ENCODE peak calls at places on chromosomes 2 and 18, in four cellular contexts. Y, F, G and Q are unnamed samples.

GRCh38 chr2:171550613-171551012 is 28.3 kb downstream of the CYBRD1 start:
- DNase-seq in Y (no peak), F (no peak), G (peak), Q (no peak)

GRCh38 chr18:11955299-11956029 is 25.8 kb upstream of the IMPA2 start:
- DNase-seq in Y (peak), F (no peak), G (peak), Q (peak)

GRCh38 chr2:12020833-12021469 is 274.5 kb downstream of the LPIN1 start:
- DNase-seq in Y (no peak), F (no peak), G (no peak), Q (no peak)

GRCh38 chr18:57210711-57211411 is 64.0 kb downstream of the BOD1L2 start:
- DNase-seq in Y (peak), F (no peak), G (no peak), Q (no peak)

GRCh38 chr2:3959372-3959771 is 256.0 kb downstream of the DCDC2C start:
- DNase-seq in Y (peak), F (no peak), G (peak), Q (no peak)

GRCh38 chr2:149799296-149799695 is 211.7 kb upstream of the MMADHC start:
- DNase-seq in Y (peak), F (no peak), G (peak), Q (no peak)

GRCh38 chr2:21812766-21813165 is 689.0 kb downstream of the TDRD15 start:
- DNase-seq in Y (no peak), F (no peak), G (no peak), Q (no peak)

GRCh38 chr2:43274721-43275120 is 48.3 kb upstream of the ZFP36L2 start:
- DNase-seq in Y (no peak), F (no peak), G (no peak), Q (no peak)

GRCh38 chr2:57598552-57598951 is 448.1 kb upstream of the VRK2 start:
- DNase-seq in Y (no peak), F (no peak), G (no peak), Q (no peak)

GRCh38 chr18:75107196-75107930 is 101.6 kb downstream of the PTGR3 start:
- DNase-seq in Y (no peak), F (no peak), G (no peak), Q (no peak)

GRCh38 chr2:185374878-185375277 is 363.7 kb upstream of the FSIP2 start:
- DNase-seq in Y (no peak), F (no peak), G (no peak), Q (no peak)

GRCh38 chr2:69645026-69645425 is 1.5 kb upstream of the AAK1 start:
- DNase-seq in Y (no peak), F (no peak), G (no peak), Q (no peak)

GRCh38 chr2:194289712-194290346 is 1367.2 kb upstream of the SLC39A10 start:
- DNase-seq in Y (no peak), F (no peak), G (no peak), Q (no peak)

GRCh38 chr2:232419245-232420072 is 12.8 kb downstream of the ALPG start:
- DNase-seq in Y (no peak), F (no peak), G (no peak), Q (no peak)

GRCh38 chr2:37276291-37276690 is 44.8 kb downstream of the NDUFAF7 start:
- DNase-seq in Y (no peak), F (no peak), G (peak), Q (no peak)

GRCh38 chr18:43830905-43831304 is 553.6 kb upstream of the SYT4 start:
- DNase-seq in Y (no peak), F (no peak), G (peak), Q (no peak)

GRCh38 chr18:69367104-69367503 is 33.6 kb upstream of the DOK6 start:
- DNase-seq in Y (no peak), F (no peak), G (no peak), Q (no peak)

DNA sequence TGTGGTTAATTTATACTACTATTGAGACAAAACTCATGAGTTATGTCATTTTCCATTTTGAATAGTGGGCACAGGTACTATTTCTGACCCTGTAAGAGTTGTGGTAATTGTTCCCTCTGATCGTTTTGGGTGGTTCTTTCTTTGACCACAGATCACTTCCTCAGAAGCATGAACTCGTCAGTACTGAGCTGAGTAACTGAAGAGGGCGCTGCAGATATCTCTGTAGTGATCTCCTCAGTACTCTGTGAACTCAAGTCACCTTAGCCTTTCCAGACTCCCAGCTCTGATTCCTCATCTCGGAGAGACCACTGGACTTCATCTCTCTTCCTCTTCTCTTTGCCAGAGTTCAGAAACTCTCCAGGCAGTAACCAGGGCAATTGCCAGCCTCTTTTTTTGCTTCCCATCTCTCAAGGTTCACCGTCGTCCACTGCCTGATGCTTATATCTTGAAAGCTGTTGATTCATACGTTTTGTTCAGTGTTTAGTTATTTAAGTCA is 9.4 kb upstream of the IL1RL1 start:
- DNase-seq in Y (no peak), F (no peak), G (peak), Q (no peak)
- TF ChIP-seq CTCF in Y (no peak), F (no peak), G (peak), Q (peak)

GRCh38 chr2:112194480-112194879 is 56.3 kb downstream of the FBLN7 start:
- DNase-seq in Y (no peak), F (no peak), G (no peak), Q (no peak)
- TF ChIP-seq CTCF in Y (no peak), F (no peak), G (no peak), Q (no peak)

GRCh38 chr2:34570266-34570872 is 971.3 kb upstream of the FAM98A start:
- DNase-seq in Y (peak), F (no peak), G (no peak), Q (no peak)
- TF ChIP-seq CTCF in Y (no peak), F (no peak), G (no peak), Q (no peak)

DNA sequence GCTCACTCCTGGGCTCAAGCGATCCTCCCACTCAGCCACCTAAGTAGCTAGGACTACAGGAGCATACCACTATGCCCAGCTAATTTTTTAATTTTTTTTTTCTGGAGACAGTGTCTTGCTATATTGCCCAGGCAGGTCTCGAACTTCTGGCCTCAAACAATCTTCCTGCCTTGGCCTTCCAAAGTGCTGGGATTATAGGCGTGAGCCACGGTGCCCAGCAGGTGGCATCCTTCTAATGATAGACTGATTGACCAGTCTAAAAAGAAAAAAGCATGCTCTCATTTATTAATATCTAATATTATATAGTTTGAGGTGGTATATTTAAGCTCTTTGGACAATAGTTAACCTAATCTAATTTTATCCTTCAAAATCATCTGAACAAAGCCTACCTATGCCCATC is 198.6 kb downstream of the CAMKMT start:
- DNase-seq in Y (no peak), F (no peak), G (no peak), Q (no peak)
- TF ChIP-seq CTCF in Y (no peak), F (no peak), G (peak), Q (no peak)

GRCh38 chr2:88147145-88147544 is 19.3 kb upstream of the FABP1 start:
- DNase-seq in Y (no peak), F (no peak), G (no peak), Q (no peak)

GRCh38 chr2:88144271-88144670 is 16.4 kb upstream of the FABP1 start:
- DNase-seq in Y (no peak), F (no peak), G (no peak), Q (no peak)

GRCh38 chr2:88146590-88146989 is 18.7 kb upstream of the FABP1 start:
- DNase-seq in Y (no peak), F (no peak), G (no peak), Q (no peak)

GRCh38 chr2:88144914-88145497 is 17.1 kb upstream of the FABP1 start:
- DNase-seq in Y (no peak), F (no peak), G (no peak), Q (no peak)

GRCh38 chr2:88148929-88149438 is 21.1 kb upstream of the FABP1 start:
- DNase-seq in Y (no peak), F (no peak), G (no peak), Q (no peak)
- TF ChIP-seq CTCF in Y (no peak), F (no peak), G (no peak), Q (no peak)

GRCh38 chr2:74534411-74534810 is 4.7 kb downstream of the HTRA2 start:
- DNase-seq in Y (no peak), F (peak), G (no peak), Q (no peak)

GRCh38 chr2:74533464-74533863 is 3.7 kb downstream of the HTRA2 start:
- DNase-seq in Y (no peak), F (peak), G (no peak), Q (no peak)

GRCh38 chr2:74531666-74532065 is 1.9 kb downstream of the HTRA2 start:
- DNase-seq in Y (no peak), F (peak), G (no peak), Q (no peak)

GRCh38 chr2:74530239-74531161 is 767 bp downstream of the HTRA2 start:
- DNase-seq in Y (no peak), F (peak), G (peak), Q (no peak)

DNA sequence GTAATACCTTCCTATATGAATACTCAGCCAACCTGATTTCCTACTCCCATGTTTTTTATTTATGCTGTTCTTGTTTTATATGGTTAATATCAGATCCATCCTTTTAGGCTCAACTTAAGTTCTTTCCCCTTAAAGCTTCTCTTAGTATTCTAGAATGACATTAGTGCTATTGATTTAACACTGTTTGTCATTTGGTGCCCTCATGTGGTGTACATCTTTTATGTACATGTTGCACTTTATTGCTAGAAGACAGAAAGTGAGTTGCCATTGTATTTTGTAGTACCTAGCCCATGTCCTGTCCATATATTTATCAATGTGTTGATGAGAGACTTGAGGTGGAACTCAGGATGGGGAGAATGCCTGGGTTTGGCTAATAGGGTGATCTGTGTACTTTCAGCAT is 2.5 kb downstream of the HTRA2 start:
- DNase-seq in Y (no peak), F (no peak), G (peak), Q (no peak)
- TF ChIP-seq CTCF in Y (peak), F (no peak), G (peak), Q (peak)

DNA sequence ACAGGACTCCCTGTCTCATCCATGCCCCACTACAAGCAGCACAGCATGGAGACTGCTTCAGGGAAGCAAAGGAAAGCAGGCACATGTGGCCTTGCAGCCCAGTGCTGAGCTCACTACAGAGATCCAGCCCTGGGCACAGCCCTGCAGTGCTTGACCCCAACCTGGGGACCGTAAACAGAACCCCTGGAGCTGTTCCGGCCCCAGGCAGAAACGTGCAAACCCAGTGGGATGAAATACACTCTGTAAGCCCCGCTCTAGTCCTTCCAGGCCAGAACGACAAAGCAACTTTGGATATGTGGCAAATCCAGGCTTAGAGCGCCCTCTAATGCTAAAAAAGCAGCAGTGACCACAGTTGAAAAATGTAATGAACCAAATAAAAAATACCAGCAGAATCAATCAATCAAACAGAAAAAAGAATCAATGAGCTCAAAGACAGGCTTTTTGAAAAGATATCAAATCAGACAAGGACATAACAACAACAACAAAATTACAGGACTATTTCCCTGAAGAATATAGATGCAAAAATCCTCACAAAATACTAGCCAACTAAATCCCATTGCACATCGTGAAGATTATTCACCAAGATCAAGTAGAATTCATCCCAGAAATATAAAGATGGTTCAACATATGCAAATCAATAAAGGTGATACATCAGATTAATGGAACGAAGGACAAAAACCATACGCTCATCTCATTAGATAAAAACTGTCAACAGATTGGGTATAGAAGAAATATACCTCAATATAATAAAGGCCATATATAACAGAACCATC is 45.6 kb downstream of the ZNF519 start:
- DNase-seq in Y (no peak), F (no peak), G (peak), Q (no peak)
- TF ChIP-seq CTCF in Y (peak), F (no peak), G (peak), Q (peak)

DNA sequence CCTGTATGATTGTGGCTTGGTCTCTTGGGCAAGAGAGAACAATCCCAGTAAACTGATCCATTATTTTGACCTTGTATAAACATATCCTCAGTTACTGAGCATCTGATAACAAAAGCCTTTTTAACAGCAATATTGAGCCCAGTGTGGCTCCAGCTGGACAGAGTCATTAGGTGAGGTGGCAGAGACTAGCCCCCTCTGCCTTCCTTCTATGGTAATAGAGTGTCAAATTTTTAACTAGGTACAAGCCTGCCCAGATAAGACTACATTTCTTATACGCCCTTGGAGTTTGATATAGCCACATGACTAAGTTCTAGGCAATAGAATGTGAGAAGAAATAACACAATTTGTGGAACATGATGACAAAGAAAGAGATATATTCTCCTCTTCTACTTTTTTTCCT is 56.2 kb downstream of the HNMT start:
- DNase-seq in Y (no peak), F (no peak), G (no peak), Q (no peak)
- TF ChIP-seq CTCF in Y (no peak), F (no peak), G (no peak), Q (no peak)